ENCODE peak calls at places on chromosome 6, in six cellular contexts. D is H9, V is hepatocyte, C is heart right ventricle, X is lower lobe of right lung, R is Panc1. W is an unnamed sample.

GRCh38 chr6:132931937-132932336 is 117.6 kb downstream of the RPS12 start:
- DNase-seq in R (no peak), D (no peak), V (no peak), C (no peak), X (no peak), W (no peak)

GRCh38 chr6:136696783-136697364 is 95.4 kb downstream of the MAP3K5 start:
- DNase-seq in D (no peak), R (no peak), X (no peak), V (no peak), C (no peak), W (no peak)

GRCh38 chr6:41965429-41966213 is 24.0 kb upstream of the CCND3 start:
- DNase-seq in V (no peak), R (no peak), D (peak; percentile 93), C (no peak), X (no peak), W (no peak)

GRCh38 chr6:39225946-39226437 is 3.3 kb downstream of the KCNK5 start:
- DNase-seq in D (no peak), X (no peak), V (peak; percentile 3), R (no peak), C (no peak), W (no peak)

GRCh38 chr6:153044295-153044694 is 41.8 kb upstream of the MTRF1L start:
- DNase-seq in X (no peak), V (no peak), D (no peak), R (no peak), C (no peak), W (no peak)

GRCh38 chr6:2104524-2104880 is 140.9 kb downstream of the GMDS start:
- DNase-seq in C (no peak), D (no peak), V (no peak), X (no peak), R (no peak), W (no peak)

GRCh38 chr6:2990179-2990931 is 9.3 kb upstream of the NQO2 start:
- DNase-seq in V (peak; percentile 50), D (no peak), X (peak; percentile 60), C (no peak), R (no peak), W (no peak)

GRCh38 chr6:54283877-54284860 is 24.1 kb upstream of the TINAG start:
- DNase-seq in X (no peak), R (no peak), V (peak; percentile 29), D (no peak), C (no peak), W (no peak)

GRCh38 chr6:98835149-98836024 is 1.0 kb downstream of the POU3F2 start:
- DNase-seq in X (no peak), C (peak; percentile 11), R (no peak), V (peak; percentile 27), D (peak; percentile 73), W (no peak)

GRCh38 chr6:46888031-46888430 is 33.7 kb downstream of the ADGRF5 start:
- DNase-seq in C (no peak), V (no peak), R (no peak), D (no peak), X (no peak), W (no peak)

GRCh38 chr6:39892490-39893129 is 41.7 kb downstream of the MOCS1 start:
- DNase-seq in R (peak; percentile 4), X (peak; percentile 73), C (peak; percentile 72), D (peak; percentile 74), V (peak; percentile 81), W (no peak)

GRCh38 chr6:17865798-17866725 is 121.4 kb downstream of the KIF13A start:
- DNase-seq in R (peak; percentile 92), X (no peak), V (peak; percentile 79), D (no peak), C (peak; percentile 40), W (no peak)

GRCh38 chr6:34246563-34247391 is 2.0 kb downstream of the SMIM29 start:
- DNase-seq in X (peak; percentile 39), D (peak; percentile 89), C (peak; percentile 51), V (peak; percentile 47), R (no peak), W (no peak)

GRCh38 chr6:85484941-85485340 is 35.1 kb downstream of the NT5E start:
- DNase-seq in C (no peak), D (no peak), X (no peak), V (no peak), R (no peak), W (no peak)

GRCh38 chr6:85390775-85391174 is 59.1 kb upstream of the NT5E start:
- DNase-seq in C (no peak), D (no peak), V (no peak), X (no peak), R (no peak), W (no peak)

GRCh38 chr6:3794092-3794491 is 42.6 kb upstream of the PXDC1 start:
- DNase-seq in D (no peak), X (no peak), V (no peak), R (no peak), C (no peak), W (peak; percentile 67)

GRCh38 chr6:138161434-138162103 is at the start of gene ARFGEF3:
- DNase-seq in D (peak; percentile 71), C (peak; percentile 59), X (peak; percentile 82), R (no peak), V (peak; percentile 86), W (no peak)

GRCh38 chr6:32191696-32192607 is 491 bp downstream of the GPSM3 start:
- DNase-seq in V (no peak), D (peak; percentile 24), X (no peak), R (no peak), C (no peak), W (no peak)

GRCh38 chr6:150517175-150517574 is 82.5 kb upstream of the PLEKHG1 start:
- DNase-seq in C (no peak), V (no peak), X (no peak), R (no peak), D (no peak), W (no peak)

GRCh38 chr6:100084301-100085161 is 90.5 kb upstream of the MCHR2 start:
- DNase-seq in D (no peak), C (no peak), R (no peak), X (no peak), V (peak; percentile 15), W (no peak)

GRCh38 chr6:25180630-25181375 is 98.4 kb upstream of the CARMIL1 start:
- DNase-seq in X (no peak), V (no peak), R (no peak), D (no peak), C (no peak), W (no peak)

GRCh38 chr6:146915671-146916127 is 288.5 kb upstream of the STXBP5 start:
- DNase-seq in V (no peak), R (no peak), D (no peak), C (no peak), X (no peak), W (no peak)

GRCh38 chr6:42555477-42556457 is 8.1 kb upstream of the UBR2 start:
- DNase-seq in D (peak; percentile 44), V (peak; percentile 64), C (no peak), R (no peak), X (no peak), W (no peak)

GRCh38 chr6:19664050-19664449 is 173.1 kb upstream of the ID4 start:
- DNase-seq in C (no peak), V (no peak), D (no peak), X (no peak), R (no peak), W (no peak)

GRCh38 chr6:48775157-48775556 is 664.2 kb upstream of the PTCHD4 start:
- DNase-seq in X (no peak), R (no peak), V (no peak), D (no peak), C (no peak), W (no peak)

GRCh38 chr6:24982231-24982630 is 46.5 kb upstream of the RIPOR2 start:
- DNase-seq in V (no peak), D (no peak), C (no peak), X (no peak), R (no peak), W (no peak)

GRCh38 chr6:160378218-160378617 is 30.0 kb downstream of the SLC22A3 start:
- DNase-seq in X (no peak), D (no peak), R (no peak), C (no peak), V (no peak), W (no peak)

GRCh38 chr6:37838209-37838921 is 18.8 kb downstream of the ZFAND3 start:
- DNase-seq in C (no peak), R (no peak), V (no peak), D (no peak), X (no peak), W (no peak)

GRCh38 chr6:20835315-20836010 is 301.2 kb downstream of the CDKAL1 start:
- DNase-seq in X (no peak), D (no peak), C (no peak), V (no peak), R (no peak), W (no peak)

GRCh38 chr6:110728501-110728900 is 86.8 kb downstream of the CDK19 start:
- DNase-seq in C (no peak), D (no peak), X (no peak), R (no peak), V (no peak), W (no peak)

GRCh38 chr6:61622601-61623000 is 663.4 kb downstream of the KHDRBS2 start:
- DNase-seq in C (no peak), X (no peak), R (no peak), D (no peak), V (no peak), W (no peak)
- H3K9me3 ChIP-seq in C (peaks cover 12% of the 10 kb centered on the region), X (no peaks in the 10 kb centered on the region), R (no peaks in the 10 kb centered on the region), D (no peaks in the 10 kb centered on the region), V (no peaks in the 10 kb centered on the region), W (no peaks in the 10 kb centered on the region)

GRCh38 chr6:168441434-168442391 is 729 bp downstream of the SMOC2 start:
- DNase-seq in V (no peak), C (no peak), D (no peak), R (no peak), X (no peak), W (no peak)
- H3K9me3 ChIP-seq in V (no peaks in the 10 kb centered on the region), C (no peaks in the 10 kb centered on the region), D (no peaks in the 10 kb centered on the region), R (no peaks in the 10 kb centered on the region), X (no peaks in the 10 kb centered on the region), W (no peaks in the 10 kb centered on the region)

DNA sequence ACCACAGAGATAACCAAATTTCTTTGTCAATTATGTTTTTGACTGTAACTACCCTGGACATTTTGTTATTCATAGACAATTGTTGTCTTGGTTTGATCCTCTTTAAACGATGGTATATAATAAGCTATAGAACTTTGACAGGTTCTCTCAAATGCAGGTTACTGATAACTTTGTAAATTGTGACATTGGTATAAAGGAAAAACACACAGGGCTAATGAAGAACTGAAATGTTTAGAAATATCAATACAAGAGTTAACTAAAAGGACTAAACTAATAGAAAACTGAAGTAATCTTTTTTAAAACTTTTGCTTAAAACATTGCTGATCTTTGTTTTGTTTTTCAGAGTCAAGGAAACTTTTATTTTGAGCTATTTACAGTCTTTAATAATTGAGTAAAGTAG is 124.8 kb downstream of the TPBG start:
- DNase-seq in R (no peak), D (no peak), X (no peak), V (no peak), C (no peak), W (no peak)
- H3K9me3 ChIP-seq in R (peaks cover 7% of the 10 kb centered on the region), D (peaks cover 27% of the 10 kb centered on the region), X (peaks cover 28% of the 10 kb centered on the region), V (peaks cover 5% of the 10 kb centered on the region), C (peaks cover 69% of the 10 kb centered on the region), W (no peaks in the 10 kb centered on the region)

DNA sequence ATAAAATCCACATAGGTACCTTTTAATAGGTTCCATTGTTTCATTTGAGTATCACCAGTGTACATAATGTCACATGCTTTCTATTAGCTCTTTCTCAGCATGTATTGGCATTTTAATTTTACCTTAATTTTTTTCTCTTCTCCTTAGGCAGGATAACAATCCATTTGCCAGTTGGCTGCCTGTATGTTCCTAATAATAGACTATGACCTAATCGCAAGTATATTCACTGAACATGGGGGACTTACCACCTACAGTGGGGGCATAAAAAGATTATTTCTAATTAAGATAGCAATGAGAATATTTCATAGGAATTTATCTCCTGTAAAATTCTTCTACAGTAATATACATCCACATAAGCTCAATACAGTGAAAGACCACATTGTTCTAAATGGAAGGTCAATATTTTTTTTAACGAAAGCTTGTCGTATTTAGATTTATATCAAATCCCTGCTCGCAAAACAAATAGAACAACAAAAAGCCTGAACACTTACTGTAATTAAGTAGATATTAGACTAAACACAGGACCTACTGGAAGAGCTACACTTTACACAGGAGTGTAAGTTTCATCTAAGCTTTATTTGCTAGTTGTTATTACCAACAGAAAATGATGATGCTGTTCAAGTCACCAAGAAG is 76.4 kb downstream of the OGFRL1 start:
- DNase-seq in R (no peak), D (no peak), X (no peak), V (no peak), C (no peak), W (no peak)
- H3K9me3 ChIP-seq in R (no peaks in the 10 kb centered on the region), D (no peaks in the 10 kb centered on the region), X (no peaks in the 10 kb centered on the region), V (no peaks in the 10 kb centered on the region), C (no peaks in the 10 kb centered on the region), W (no peaks in the 10 kb centered on the region)